ENCODE peak calls at places on chromosomes 1 and 21, in seven cellular contexts. B, E, Z, Y, X, F and P are unnamed samples.

GRCh38 chr1:94522304-94522703 is 19.3 kb downstream of the F3 start:
- DNase-seq in B (peak; percentile 69), E (no peak), Z (peak; percentile 86), Y (peak; percentile 79), X (peak; percentile 72), F (no peak), P (peak; percentile 33)

GRCh38 chr1:36397083-36397377 is 678 bp downstream of the LSM10 start:
- DNase-seq in B (no peak), E (no peak), Z (no peak), Y (no peak), X (no peak), F (no peak), P (no peak)

GRCh38 chr1:198254521-198254920 is 97.7 kb downstream of the NEK7 start:
- DNase-seq in B (peak; percentile 9), E (no peak), Z (peak; percentile 42), Y (peak; percentile 51), X (no peak), F (no peak), P (no peak)

GRCh38 chr1:40508375-40509341 is at the start of gene EXO5:
- DNase-seq in B (peak; percentile 45), E (peak; percentile 96), Z (peak; percentile 93), Y (peak; percentile 85), X (peak; percentile 69), F (peak; percentile 91), P (peak; percentile 88)

GRCh38 chr21:44875341-44875740 is 1.9 kb upstream of the PTTG1IP start:
- DNase-seq in B (peak; percentile 51), E (no peak), Z (peak; percentile 66), Y (peak; percentile 63), X (peak; percentile 22), F (no peak), P (no peak)

GRCh38 chr21:38478782-38479181 is 19.5 kb downstream of the ERG start:
- DNase-seq in B (no peak), E (no peak), Z (no peak), Y (peak; percentile 83), X (peak; percentile 10), F (no peak), P (no peak)

GRCh38 chr1:154342132-154342531 is 16.8 kb downstream of the ATP8B2 start:
- DNase-seq in B (no peak), E (no peak), Z (no peak), Y (no peak), X (no peak), F (no peak), P (no peak)

GRCh38 chr21:38400195-38400695 is 98.0 kb downstream of the ERG start:
- DNase-seq in B (no peak), E (no peak), Z (no peak), Y (no peak), X (no peak), F (no peak), P (no peak)

GRCh38 chr1:94020764-94021579 is 100.0 kb downstream of the ABCA4 start:
- DNase-seq in B (peak; percentile 41), E (no peak), Z (peak; percentile 63), Y (peak; percentile 98), X (peak; percentile 98), F (no peak), P (no peak)

GRCh38 chr1:8913457-8913856 is 32.2 kb upstream of the CA6 start:
- DNase-seq in B (no peak), E (no peak), Z (no peak), Y (no peak), X (no peak), F (no peak), P (no peak)

GRCh38 chr1:153928776-153929432 is 6.1 kb upstream of the GATAD2B start:
- DNase-seq in B (no peak), E (peak; percentile 16), Z (peak; percentile 8), Y (peak; percentile 16), X (peak; percentile 59), F (no peak), P (no peak)

GRCh38 chr1:39105061-39105840 is 79.1 kb downstream of the NDUFS5 start:
- DNase-seq in B (peak; percentile 77), E (peak; percentile 91), Z (peak; percentile 89), Y (peak; percentile 82), X (peak; percentile 59), F (peak; percentile 84), P (peak; percentile 68)

GRCh38 chr21:17352937-17353655 is 159.7 kb upstream of the CXADR start:
- DNase-seq in B (no peak), E (no peak), Z (no peak), Y (no peak), X (no peak), F (no peak), P (peak; percentile 87)

GRCh38 chr1:218671573-218671972 is 326.4 kb downstream of the TGFB2 start:
- DNase-seq in B (no peak), E (no peak), Z (no peak), Y (peak; percentile 19), X (peak; percentile 31), F (no peak), P (no peak)

GRCh38 chr1:1440941-1441888 is 5.7 kb downstream of the VWA1 start:
- DNase-seq in B (peak; percentile 70), E (peak; percentile 84), Z (peak; percentile 65), Y (peak; percentile 57), X (no peak), F (peak; percentile 73), P (peak; percentile 55)

GRCh38 chr1:98325646-98326441 is 335.7 kb upstream of the SNX7 start:
- DNase-seq in B (peak; percentile 94), E (no peak), Z (peak; percentile 92), Y (peak; percentile 92), X (peak; percentile 86), F (no peak), P (peak; percentile 37)

GRCh38 chr21:18253809-18254208 is 9.2 kb downstream of the CHODL start:
- DNase-seq in B (no peak), E (no peak), Z (no peak), Y (no peak), X (no peak), F (no peak), P (no peak)

GRCh38 chr1:204296431-204296988 is 63.2 kb downstream of the PLEKHA6 start:
- DNase-seq in B (peak; percentile 29), E (no peak), Z (peak; percentile 92), Y (peak; percentile 87), X (peak; percentile 92), F (no peak), P (no peak)

GRCh38 chr1:16055613-16056520 is 12.3 kb downstream of the CLCNKB start:
- DNase-seq in B (peak; percentile 95), E (peak; percentile 93), Z (peak; percentile 91), Y (peak; percentile 79), X (peak; percentile 64), F (peak; percentile 93), P (peak; percentile 84)

GRCh38 chr1:25064465-25065238 is 134.6 kb upstream of the RUNX3 start:
- DNase-seq in B (no peak), E (peak; percentile 55), Z (no peak), Y (no peak), X (no peak), F (peak; percentile 9), P (no peak)

GRCh38 chr1:97632776-97633175 is 288.1 kb downstream of the DPYD start:
- DNase-seq in B (no peak), E (no peak), Z (peak; percentile 13), Y (peak; percentile 56), X (no peak), F (no peak), P (no peak)

GRCh38 chr21:17794631-17795030 is 24.5 kb downstream of the C21orf91 start:
- DNase-seq in B (no peak), E (no peak), Z (no peak), Y (no peak), X (no peak), F (no peak), P (no peak)

GRCh38 chr1:95179205-95180001 is 54.6 kb upstream of the RWDD3 start:
- DNase-seq in B (no peak), E (no peak), Z (no peak), Y (no peak), X (no peak), F (no peak), P (no peak)

GRCh38 chr1:87134061-87134460 is 194.6 kb upstream of the LMO4 start:
- DNase-seq in B (no peak), E (no peak), Z (no peak), Y (no peak), X (peak; percentile 34), F (no peak), P (no peak)

GRCh38 chr1:226202246-226202645 is 15.7 kb upstream of the ACBD3 start:
- DNase-seq in B (no peak), E (no peak), Z (no peak), Y (no peak), X (no peak), F (no peak), P (no peak)

GRCh38 chr1:168054117-168054516 is 82.6 kb downstream of the GPR161 start:
- DNase-seq in B (no peak), E (no peak), Z (no peak), Y (no peak), X (no peak), F (no peak), P (no peak)

GRCh38 chr1:73577206-73577605 is 620.8 kb downstream of the LRRIQ3 start:
- DNase-seq in B (no peak), E (no peak), Z (no peak), Y (no peak), X (no peak), F (no peak), P (no peak)

DNA sequence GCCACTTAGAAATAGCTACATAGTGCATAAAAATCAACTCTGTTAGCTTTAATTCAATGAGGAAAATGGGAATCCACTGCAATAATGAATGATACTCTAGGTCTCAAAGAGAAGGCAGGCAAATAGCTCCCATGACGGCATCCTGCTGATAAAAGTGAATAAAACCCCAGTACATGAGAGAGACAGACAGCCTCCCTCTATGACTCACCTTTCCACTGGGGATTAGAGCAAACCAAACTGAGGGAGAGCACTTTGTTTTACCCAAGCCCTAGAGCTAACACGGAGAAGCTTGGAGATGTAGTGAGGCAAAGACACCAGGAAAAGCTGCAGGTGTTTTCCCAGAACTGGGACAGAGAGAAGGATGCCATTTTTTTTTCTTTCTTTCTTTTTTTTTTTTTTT is 621.9 kb downstream of the LRRIQ3 start:
- DNase-seq in B (no peak), E (no peak), Z (no peak), Y (no peak), X (no peak), F (no peak), P (no peak)
- H3K4me1 ChIP-seq in B (no peaks in the 10 kb centered on the region), E (no peaks in the 10 kb centered on the region), Z (no peaks in the 10 kb centered on the region), Y (no peaks in the 10 kb centered on the region), X (no peaks in the 10 kb centered on the region), F (no peaks in the 10 kb centered on the region), P (peaks cover 4% of the 10 kb centered on the region)

GRCh38 chr21:33572350-33572749 is 16.1 kb downstream of the DONSON start:
- DNase-seq in B (no peak), E (no peak), Z (no peak), Y (no peak), X (no peak), F (no peak), P (no peak)
- H3K36me3 ChIP-seq in B (peaks cover 89% of the 10 kb centered on the region), E (peaks cover 75% of the 10 kb centered on the region), Z (peaks cover 97% of the 10 kb centered on the region), Y (peaks cover 87% of the 10 kb centered on the region), X (peaks cover 54% of the 10 kb centered on the region), F (peaks cover 99% of the 10 kb centered on the region), P (peaks cover 97% of the 10 kb centered on the region)

DNA sequence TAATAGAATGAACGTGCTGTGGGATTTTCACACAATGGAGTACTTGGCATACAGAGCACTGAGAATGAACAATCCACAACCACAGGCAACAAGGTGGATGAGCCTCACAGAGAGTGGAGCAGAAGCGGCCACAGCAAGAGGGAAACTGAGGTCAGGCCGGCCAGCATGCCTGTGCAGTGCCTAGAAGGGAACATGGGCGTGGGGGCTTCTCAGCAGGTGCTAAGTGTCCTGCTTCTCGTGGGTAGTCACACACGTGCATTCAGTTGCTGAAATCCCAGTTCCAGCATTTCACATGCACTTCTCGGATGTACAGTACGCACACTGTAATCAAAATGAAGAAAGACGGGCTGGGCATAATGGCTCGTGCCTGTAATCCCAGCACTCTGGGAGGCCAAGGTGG is 33.1 kb downstream of the WDR4 start:
- DNase-seq in B (no peak), E (peak; percentile 46), Z (no peak), Y (no peak), X (no peak), F (peak; percentile 19), P (no peak)
- H3K4me1 ChIP-seq in B (no peaks in the 10 kb centered on the region), E (peaks cover 15% of the 10 kb centered on the region), Z (peaks cover 13% of the 10 kb centered on the region), Y (no peaks in the 10 kb centered on the region), X (no peaks in the 10 kb centered on the region), F (peaks cover 10% of the 10 kb centered on the region), P (no peaks in the 10 kb centered on the region)

GRCh38 chr1:193085263-193085662 is 20.0 kb downstream of the GLRX2 start:
- DNase-seq in B (no peak), E (no peak), Z (no peak), Y (no peak), X (no peak), F (no peak), P (no peak)
- H3K36me3 ChIP-seq in B (peaks cover 18% of the 10 kb centered on the region), E (peaks cover 37% of the 10 kb centered on the region), Z (peaks cover 62% of the 10 kb centered on the region), Y (peaks cover 59% of the 10 kb centered on the region), X (peaks cover 22% of the 10 kb centered on the region), F (peaks cover 61% of the 10 kb centered on the region), P (peaks cover 60% of the 10 kb centered on the region)